ENCODE peak calls at places on chromosomes 11 and 22, in six cellular contexts. Y, C, E, G, U and X are unnamed samples.

GRCh38 chr11:8180469-8180868 is 11.6 kb upstream of the RIC3 start:
- DNase-seq in Y (no peak), C (no peak), E (no peak), G (peak; percentile 63), U (no peak), X (no peak)

GRCh38 chr11:64355078-64355940 is 3.7 kb upstream of the RPS6KA4 start:
- DNase-seq in Y (peak; percentile 90), C (peak; percentile 79), E (peak; percentile 28), G (peak; percentile 85), U (peak; percentile 64), X (peak; percentile 87)

GRCh38 chr22:43637861-43638260 is 174.2 kb downstream of the EFCAB6 start:
- DNase-seq in Y (no peak), C (no peak), E (no peak), G (no peak), U (no peak), X (no peak)

GRCh38 chr11:125470355-125470754 is 25.7 kb downstream of the FEZ1 start:
- DNase-seq in Y (no peak), C (no peak), E (no peak), G (no peak), U (no peak), X (no peak)

GRCh38 chr22:42641801-42642413 is 1.5 kb upstream of the ATP5MGL start:
- DNase-seq in Y (no peak), C (no peak), E (no peak), G (no peak), U (no peak), X (no peak)

GRCh38 chr11:69241844-69242582 is 51.9 kb upstream of the MYEOV start:
- DNase-seq in Y (peak; percentile 14), C (no peak), E (no peak), G (no peak), U (no peak), X (no peak)

GRCh38 chr11:1573077-1573846 is 1.2 kb upstream of the DUSP8 start:
- DNase-seq in Y (no peak), C (peak; percentile 66), E (no peak), G (no peak), U (no peak), X (no peak)

GRCh38 chr22:24134090-24134846 is 47.0 kb upstream of the SUSD2 start:
- DNase-seq in Y (no peak), C (peak; percentile 80), E (peak; percentile 77), G (no peak), U (no peak), X (peak; percentile 66)

GRCh38 chr11:11521306-11522002 is 100.4 kb downstream of the GALNT18 start:
- DNase-seq in Y (no peak), C (no peak), E (no peak), G (no peak), U (no peak), X (no peak)

GRCh38 chr11:120272303-120272702 is 32.4 kb downstream of the POU2F3 start:
- DNase-seq in Y (no peak), C (no peak), E (no peak), G (no peak), U (no peak), X (no peak)

GRCh38 chr11:90220391-90220790 is 2.5 kb downstream of the CHORDC1 start:
- DNase-seq in Y (no peak), C (no peak), E (no peak), G (no peak), U (no peak), X (no peak)

GRCh38 chr11:19772480-19772879 is 59.8 kb downstream of the NAV2 start:
- DNase-seq in Y (no peak), C (no peak), E (no peak), G (peak; percentile 65), U (no peak), X (no peak)

GRCh38 chr22:22099194-22099486 is 116.6 kb upstream of the TOP3B start:
- DNase-seq in Y (no peak), C (peak; percentile 25), E (no peak), G (no peak), U (peak; percentile 76), X (no peak)

GRCh38 chr11:111911563-111912401 is at the start of gene CRYAB:
- DNase-seq in Y (no peak), C (no peak), E (no peak), G (no peak), U (no peak), X (peak; percentile 92)

GRCh38 chr22:30305519-30305905 is 16.2 kb upstream of the CASTOR1 start:
- DNase-seq in Y (no peak), C (peak; percentile 69), E (no peak), G (no peak), U (peak; percentile 72), X (peak; percentile 87)

GRCh38 chr11:25734592-25735211 is 597.2 kb upstream of the ANO3 start:
- DNase-seq in Y (no peak), C (no peak), E (no peak), G (no peak), U (no peak), X (no peak)

GRCh38 chr11:131186629-131187075 is 183.8 kb upstream of the NTM start:
- DNase-seq in Y (no peak), C (no peak), E (no peak), G (no peak), U (peak; percentile 61), X (no peak)

GRCh38 chr11:116640641-116641402 is 132.0 kb downstream of the BUD13 start:
- DNase-seq in Y (no peak), C (no peak), E (no peak), G (no peak), U (no peak), X (no peak)

GRCh38 chr11:42407379-42407778 is 904.4 kb upstream of the API5 start:
- DNase-seq in Y (no peak), C (no peak), E (no peak), G (peak; percentile 93), U (no peak), X (no peak)

GRCh38 chr11:131867457-131868257 is 497.2 kb downstream of the NTM start:
- DNase-seq in Y (peak; percentile 6), C (no peak), E (no peak), G (peak; percentile 79), U (peak; percentile 37), X (peak; percentile 86)

GRCh38 chr11:28657378-28658030 is 549.3 kb downstream of the METTL15 start:
- DNase-seq in Y (no peak), C (no peak), E (no peak), G (no peak), U (no peak), X (no peak)

GRCh38 chr11:47181271-47181670 is 4.6 kb upstream of the ARFGAP2 start:
- DNase-seq in Y (no peak), C (no peak), E (no peak), G (no peak), U (no peak), X (no peak)

GRCh38 chr22:37254206-37254866 is 10.3 kb upstream of the RAC2 start:
- DNase-seq in Y (no peak), C (peak; percentile 33), E (no peak), G (no peak), U (no peak), X (no peak)

GRCh38 chr11:60985991-60986915 is 14.8 kb downstream of the CD6 start:
- DNase-seq in Y (peak; percentile 26), C (peak; percentile 88), E (peak; percentile 79), G (no peak), U (no peak), X (no peak)

GRCh38 chr11:72724021-72724561 is 28.1 kb downstream of the ARAP1 start:
- DNase-seq in Y (no peak), C (no peak), E (no peak), G (no peak), U (no peak), X (peak; percentile 21)